ENCODE peak calls at places on chromosome 21, in nine cellular contexts. S is cardiac fibroblast, Q is fibroblast of lung, A is A549, I is heart left ventricle, U is omental fat pad, V is fibroblast of pulmonary artery, R is prostate gland, Z is tibial nerve. M is an unnamed sample.

GRCh38 chr21:42850463-42850862 is 28.9 kb downstream of the WDR4 start:
- DNase-seq in V (no peak), Q (no peak), S (no peak), Z (no peak), A (no peak), R (no peak), I (no peak), U (no peak), M (no peak)

GRCh38 chr21:30567617-30568016 is 6.5 kb upstream of the KRTAP19-7 start:
- DNase-seq in R (no peak), I (no peak), S (no peak), Q (no peak), A (no peak), U (no peak), V (no peak), Z (no peak), M (no peak)

GRCh38 chr21:25639922-25640670 is 1.0 kb downstream of the JAM2 start:
- DNase-seq in I (peak), U (peak), S (no peak), R (peak), Z (peak), A (no peak), Q (peak), V (no peak), M (no peak)

GRCh38 chr21:28781602-28782274 is 210.9 kb downstream of the LTN1 start:
- DNase-seq in S (peak), A (peak), U (no peak), Z (no peak), V (peak), R (no peak), Q (no peak), I (no peak), M (no peak)

GRCh38 chr21:15283789-15284188 is 219.0 kb upstream of the NRIP1 start:
- DNase-seq in Q (no peak), V (no peak), I (no peak), A (no peak), R (no peak), Z (no peak), U (no peak), S (no peak), M (no peak)

GRCh38 chr21:39715804-39716397 is 29.1 kb upstream of the IGSF5 start:
- DNase-seq in Z (no peak), R (peak), V (peak), Q (peak), U (peak), S (peak), A (peak), I (peak), M (peak)

GRCh38 chr21:17461014-17461413 is 51.8 kb upstream of the CXADR start:
- DNase-seq in R (peak), Q (peak), V (peak), A (peak), S (peak), I (peak), Z (no peak), U (no peak), M (no peak)

GRCh38 chr21:15065381-15066230 is 806 bp upstream of the NRIP1 start:
- DNase-seq in A (peak), V (peak), R (peak), Z (peak), I (peak), S (peak), U (peak), Q (peak), M (peak)

GRCh38 chr21:34552324-34553198 is 40.6 kb upstream of the KCNE1 start:
- DNase-seq in R (no peak), U (no peak), A (no peak), V (no peak), Z (no peak), Q (no peak), I (no peak), S (peak), M (no peak)

GRCh38 chr21:28754127-28754611 is 238.5 kb downstream of the LTN1 start:
- DNase-seq in R (peak), Z (no peak), A (no peak), U (no peak), S (peak), Q (peak), I (peak), V (peak), M (no peak)

GRCh38 chr21:15408089-15408488 is 321.7 kb upstream of the USP25 start:
- DNase-seq in Q (no peak), R (no peak), V (no peak), I (no peak), A (no peak), Z (no peak), S (no peak), U (no peak), M (no peak)

GRCh38 chr21:28154121-28154520 is 838.6 kb downstream of the LTN1 start:
- DNase-seq in V (no peak), Q (peak), A (no peak), U (no peak), Z (no peak), S (no peak), I (no peak), R (no peak), M (no peak)

GRCh38 chr21:33078907-33079582 is 9.1 kb downstream of the OLIG1 start:
- DNase-seq in U (no peak), I (no peak), S (peak), V (peak), Z (no peak), A (peak), Q (peak), R (peak), M (peak)

GRCh38 chr21:34598931-34599400 is 15.9 kb downstream of the RCAN1 start:
- DNase-seq in U (no peak), R (no peak), I (no peak), Z (no peak), Q (peak), S (no peak), A (no peak), V (no peak), M (no peak)

GRCh38 chr21:25733859-25734653 is 648 bp downstream of the ATP5PF start:
- DNase-seq in U (no peak), R (no peak), A (peak), S (peak), V (peak), Z (no peak), I (peak), Q (peak), M (no peak)

GRCh38 chr21:39103689-39104088 is 79.6 kb downstream of the PSMG1 start:
- DNase-seq in Z (no peak), U (no peak), S (peak), A (no peak), Q (no peak), I (no peak), V (peak), R (no peak), M (no peak)

GRCh38 chr21:33115586-33116541 is 45.9 kb downstream of the OLIG1 start:
- DNase-seq in V (no peak), Z (no peak), A (no peak), U (no peak), S (no peak), R (no peak), I (no peak), Q (no peak), M (no peak)

GRCh38 chr21:33025106-33025470 is 647 bp upstream of the OLIG2 start:
- DNase-seq in R (no peak), I (no peak), Q (no peak), A (no peak), Z (no peak), S (no peak), V (no peak), U (no peak), M (no peak)

GRCh38 chr21:28822882-28823335 is 169.8 kb downstream of the LTN1 start:
- DNase-seq in R (peak), S (peak), V (peak), Z (no peak), A (no peak), Q (peak), U (no peak), I (no peak), M (no peak)

GRCh38 chr21:42973991-42974831 is at the start of gene PKNOX1:
- DNase-seq in I (peak), U (peak), Z (peak), V (peak), Q (peak), A (peak), S (peak), R (peak), M (peak)

GRCh38 chr21:38740131-38740530 is 65.6 kb upstream of the ETS2 start:
- DNase-seq in U (no peak), I (no peak), V (no peak), R (no peak), A (no peak), Z (no peak), S (no peak), Q (peak), M (no peak)

GRCh38 chr21:15011967-15012366 is 52.8 kb downstream of the NRIP1 start:
- DNase-seq in I (no peak), U (no peak), V (no peak), R (no peak), Z (no peak), A (no peak), Q (no peak), S (no peak), M (no peak)

GRCh38 chr21:33884361-33885157 is 31.0 kb downstream of the ATP5PO start:
- DNase-seq in Z (no peak), S (peak), V (peak), R (no peak), U (no peak), A (no peak), I (no peak), Q (peak), M (no peak)

GRCh38 chr21:33490991-33491372 is 534 bp downstream of the DNAJC28 start:
- DNase-seq in I (no peak), R (no peak), Z (no peak), S (no peak), A (no peak), Q (peak), V (no peak), U (no peak), M (no peak)

GRCh38 chr21:28459193-28459592 is 533.5 kb downstream of the LTN1 start:
- DNase-seq in R (no peak), I (no peak), Q (no peak), U (no peak), S (peak), V (no peak), Z (no peak), A (no peak), M (no peak)

GRCh38 chr21:30990514-30991304 is 47.6 kb downstream of the KRTAP19-8 start:
- DNase-seq in U (no peak), A (no peak), V (no peak), S (no peak), I (no peak), Z (no peak), Q (no peak), R (no peak), M (no peak)

GRCh38 chr21:38917045-38917774 is 111.5 kb downstream of the ETS2 start:
- DNase-seq in I (no peak), A (no peak), R (peak), Z (no peak), U (no peak), Q (no peak), V (no peak), S (no peak), M (no peak)

GRCh38 chr21:39144191-39144590 is 39.1 kb downstream of the PSMG1 start:
- DNase-seq in Q (no peak), A (peak), I (no peak), R (no peak), Z (no peak), V (no peak), S (no peak), U (no peak), M (no peak)

GRCh38 chr21:37563641-37564340 is 197.2 kb downstream of the DYRK1A start:
- DNase-seq in S (peak), U (peak), A (peak), Q (peak), Z (peak), V (peak), R (peak), I (peak), M (peak)
- TF ChIP-seq CTCF in S (peak), U (no peak), A (peak), Q (peak), Z (peak), V (peak), R (peak), I (peak), M (peak)

GRCh38 chr21:31991356-31992331 is 118.8 kb downstream of the HUNK start:
- DNase-seq in Z (no peak), A (no peak), U (no peak), S (no peak), R (no peak), Q (no peak), I (no peak), V (no peak), M (no peak)
- TF ChIP-seq CTCF in Z (no peak), A (no peak), U (no peak), S (no peak), R (no peak), Q (no peak), I (peak), V (no peak), M (no peak)

GRCh38 chr21:41676198-41676597 is 90.7 kb downstream of the RIPK4 start:
- DNase-seq in A (no peak), I (no peak), U (no peak), V (no peak), Z (no peak), S (no peak), Q (no peak), R (no peak), M (no peak)
- TF ChIP-seq CTCF in A (no peak), I (no peak), U (no peak), V (no peak), Z (no peak), S (no peak), Q (no peak), R (no peak), M (no peak)

DNA sequence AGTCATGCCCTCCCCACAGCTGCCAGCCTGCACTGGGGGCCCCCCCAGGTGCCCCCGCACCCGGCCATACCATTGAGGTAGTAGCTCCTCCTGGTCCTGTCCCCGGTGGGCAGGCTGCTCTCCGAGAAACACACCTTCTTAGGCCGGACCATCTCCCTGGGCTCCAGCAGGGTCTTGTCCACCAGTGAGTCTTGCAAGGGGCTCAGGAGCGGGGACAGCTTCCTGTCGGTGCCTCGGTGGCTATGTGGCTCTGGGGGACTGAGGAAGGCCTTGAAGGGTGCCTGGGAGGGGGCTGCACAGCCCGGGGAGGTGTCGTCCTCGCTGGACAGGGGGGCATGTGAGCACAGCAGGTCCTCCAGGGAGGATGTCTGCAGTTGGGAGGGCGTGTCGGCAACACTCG is 12.9 kb upstream of the FTCD start:
- DNase-seq in S (no peak), R (no peak), Q (no peak), V (no peak), A (no peak), I (no peak), Z (no peak), U (no peak), M (no peak)
- TF ChIP-seq CTCF in S (no peak), R (no peak), Q (no peak), V (no peak), A (no peak), I (no peak), Z (no peak), U (no peak), M (no peak)

GRCh38 chr21:35648512-35648911 is 411.8 kb downstream of the SETD4 start:
- DNase-seq in I (no peak), Q (no peak), U (no peak), Z (no peak), A (no peak), S (no peak), V (no peak), R (peak), M (no peak)
- TF ChIP-seq CTCF in I (no peak), Q (no peak), U (no peak), Z (no peak), A (no peak), S (no peak), V (peak), R (no peak), M (no peak)

GRCh38 chr21:37717534-37717933 is 198.7 kb downstream of the KCNJ6 start:
- DNase-seq in R (no peak), Q (no peak), U (no peak), I (no peak), V (no peak), S (no peak), Z (no peak), A (no peak), M (no peak)
- TF ChIP-seq CTCF in R (no peak), Q (no peak), U (no peak), I (no peak), V (no peak), S (no peak), Z (no peak), A (no peak), M (no peak)

DNA sequence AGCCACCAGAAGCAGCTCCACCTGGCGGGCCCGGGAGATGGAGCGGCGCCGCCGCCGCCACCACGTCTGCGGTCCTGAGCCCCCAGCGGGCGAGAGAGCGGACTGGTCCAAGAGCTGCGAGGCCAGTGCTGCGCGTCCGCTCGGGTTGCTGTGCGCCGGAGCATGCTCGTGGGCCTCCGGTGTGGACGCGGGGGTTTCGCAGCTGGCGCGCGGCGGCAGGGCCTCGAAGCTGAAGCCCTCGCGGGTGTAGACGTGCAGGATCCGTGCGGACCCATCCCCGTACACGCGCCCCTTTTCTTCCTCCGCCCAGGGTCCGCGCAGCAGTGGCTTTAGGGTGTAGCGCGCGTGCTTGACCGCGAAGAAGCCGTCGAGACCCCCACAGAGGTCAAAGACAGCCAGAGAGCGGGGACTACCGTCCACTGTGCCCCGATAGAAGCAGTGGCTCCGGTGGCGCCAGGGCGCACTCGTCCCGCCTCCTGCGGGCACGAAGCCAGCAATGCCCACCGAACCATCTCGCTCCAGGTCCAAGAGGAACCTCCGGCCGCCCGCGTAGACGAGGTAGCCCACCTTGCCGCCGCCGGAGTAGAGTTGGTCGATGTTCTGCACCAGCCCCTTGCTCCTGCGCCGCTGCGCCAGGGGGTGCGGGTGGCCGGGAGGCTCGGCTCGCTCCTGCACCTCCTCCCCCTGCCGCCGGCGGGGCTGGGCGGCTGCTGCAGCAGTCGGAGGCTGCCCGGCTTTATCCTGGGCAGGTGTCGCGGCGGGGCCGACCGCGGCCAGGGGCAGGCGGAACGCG is 1.1 kb downstream of the ADAMTS5 start:
- DNase-seq in S (peak), Z (no peak), Q (peak), I (peak), A (no peak), R (no peak), V (no peak), U (peak), M (no peak)
- TF ChIP-seq CTCF in S (no peak), Z (no peak), Q (peak), I (peak), A (no peak), R (no peak), V (peak), U (no peak), M (no peak)

GRCh38 chr21:44487831-44488230 is 32.5 kb downstream of the LRRC3 start:
- DNase-seq in V (peak), Q (no peak), Z (no peak), U (no peak), A (peak), R (no peak), S (peak), I (no peak), M (peak)
- TF ChIP-seq CTCF in V (peak), Q (peak), Z (peak), U (no peak), A (peak), R (no peak), S (peak), I (peak), M (peak)

GRCh38 chr21:26766826-26767325 is 78.3 kb downstream of the ADAMTS1 start:
- DNase-seq in Q (no peak), V (no peak), I (no peak), A (no peak), S (no peak), Z (no peak), U (no peak), R (no peak), M (no peak)

GRCh38 chr21:26773058-26773457 is 72.2 kb downstream of the ADAMTS1 start:
- DNase-seq in S (no peak), Z (no peak), Q (no peak), U (no peak), A (no peak), R (no peak), I (no peak), V (no peak), M (no peak)

DNA sequence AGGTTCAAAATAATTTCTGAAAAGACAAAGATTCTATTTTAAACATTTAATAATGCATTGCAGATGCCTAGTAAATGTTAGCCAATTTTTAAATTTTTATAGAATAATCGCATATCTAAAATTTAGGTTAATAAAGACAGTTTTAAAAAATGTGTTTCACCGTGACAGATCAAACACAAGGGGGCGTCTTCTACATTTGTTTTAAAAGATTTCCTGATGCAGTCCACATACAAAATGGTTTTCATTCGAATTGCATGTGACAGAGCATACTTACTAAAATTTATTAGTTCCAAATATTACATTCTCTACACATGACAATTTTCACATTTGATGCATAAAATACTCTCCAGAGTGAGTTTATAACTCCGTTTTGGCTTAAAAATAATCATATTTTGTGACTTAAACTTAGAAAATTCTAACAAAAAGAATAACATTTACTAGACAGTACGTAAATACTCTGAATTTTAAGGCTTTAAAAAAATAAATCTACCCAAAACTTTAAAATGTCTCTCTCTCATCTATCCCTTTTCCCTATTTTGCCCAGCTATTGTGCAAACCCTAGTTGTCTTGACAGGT is 75.5 kb downstream of the ADAMTS1 start:
- DNase-seq in U (no peak), R (no peak), A (peak), Z (no peak), V (peak), Q (peak), I (no peak), S (peak), M (no peak)
- TF ChIP-seq CTCF in U (no peak), R (peak), A (no peak), Z (peak), V (peak), Q (peak), I (peak), S (peak), M (peak)

GRCh38 chr21:20971296-20971921 is 26.8 kb upstream of the NCAM2 start:
- DNase-seq in Q (peak), R (no peak), U (no peak), Z (peak), V (peak), A (peak), I (no peak), S (peak), M (no peak)
- TF ChIP-seq CTCF in Q (peak), R (peak), U (no peak), Z (peak), V (peak), A (no peak), I (peak), S (peak), M (no peak)

M was measured in natural killer cell.